ENCODE peak calls at places on chromosomes 13 and 19, in six cellular contexts. I, E, X, V, W and P are unnamed samples.

GRCh38 chr19:40936755-40937154 is 54.3 kb upstream of the CYP2B6 start:
- DNase-seq in I (no peak), V (no peak), W (no peak), X (no peak), E (no peak), P (no peak)

GRCh38 chr13:109454167-109454917 is 332.0 kb downstream of the IRS2 start:
- DNase-seq in X (no peak), I (no peak), E (no peak), V (no peak), W (no peak), P (peak)

GRCh38 chr19:40907968-40908735 is 26.1 kb upstream of the CYP2A7 start:
- DNase-seq in E (no peak), X (no peak), V (no peak), W (peak), I (peak), P (no peak)

GRCh38 chr19:18417250-18418033 is 1.8 kb upstream of the SSBP4 start:
- DNase-seq in E (peak), X (peak), W (no peak), V (peak), I (no peak), P (no peak)

GRCh38 chr19:23046743-23047142 is 43.8 kb upstream of the ZNF728 start:
- DNase-seq in V (no peak), W (no peak), E (no peak), I (no peak), X (no peak), P (no peak)

GRCh38 chr13:104823071-104823470 is 1712.4 kb downstream of the EFNB2 start:
- DNase-seq in W (no peak), X (no peak), I (no peak), E (no peak), V (no peak), P (no peak)

GRCh38 chr19:18300930-18301717 is 19.7 kb upstream of the JUND start:
- DNase-seq in W (no peak), E (peak), V (no peak), X (peak), I (no peak), P (no peak)

GRCh38 chr19:38317104-38317612 is 1.4 kb upstream of the YIF1B start:
- DNase-seq in X (no peak), W (no peak), I (no peak), V (no peak), E (no peak), P (no peak)

GRCh38 chr19:10173527-10173926 is 21.2 kb downstream of the DNMT1 start:
- DNase-seq in W (no peak), I (no peak), V (no peak), E (no peak), X (peak), P (no peak)

GRCh38 chr13:23796546-23796945 is 92.7 kb downstream of the MIPEP start:
- DNase-seq in X (no peak), W (no peak), V (no peak), E (no peak), I (no peak), P (no peak)

GRCh38 chr13:55534306-55534705 is 1606.4 kb upstream of the PRR20A start:
- DNase-seq in V (no peak), W (no peak), E (no peak), X (no peak), I (no peak), P (no peak)

GRCh38 chr19:55345818-55346724 is 6.4 kb downstream of the KMT5C start:
- DNase-seq in E (no peak), I (no peak), V (no peak), X (peak), W (no peak), P (no peak)

GRCh38 chr13:60047943-60048342 is 115.8 kb downstream of the DIAPH3 start:
- DNase-seq in I (no peak), E (peak), X (no peak), V (no peak), W (no peak), P (no peak)

GRCh38 chr19:29275266-29275665 is 62.3 kb upstream of the UQCRFS1 start:
- DNase-seq in X (no peak), V (no peak), E (no peak), I (no peak), W (no peak), P (no peak)

GRCh38 chr19:3161453-3161852 is 17.1 kb upstream of the S1PR4 start:
- DNase-seq in W (no peak), E (no peak), I (no peak), X (no peak), V (no peak), P (no peak)

GRCh38 chr19:41296323-41296935 is 13.5 kb upstream of the CCDC97 start:
- DNase-seq in E (no peak), X (no peak), I (no peak), W (no peak), V (no peak), P (no peak)

GRCh38 chr13:24254151-24254810 is 55.1 kb upstream of the C1QTNF9 start:
- DNase-seq in W (peak), X (no peak), E (no peak), I (no peak), V (no peak), P (no peak)

GRCh38 chr19:5814123-5814839 is 9.4 kb downstream of the NRTN start:
- DNase-seq in W (no peak), V (no peak), X (no peak), E (no peak), I (no peak), P (no peak)

GRCh38 chr19:15235796-15236195 is 3.5 kb upstream of the EPHX3 start:
- DNase-seq in W (no peak), X (no peak), V (no peak), E (no peak), I (no peak), P (no peak)

GRCh38 chr13:79593611-79594275 is 112.8 kb downstream of the NDFIP2 start:
- DNase-seq in I (no peak), X (no peak), E (no peak), W (no peak), V (no peak), P (no peak)

GRCh38 chr19:42048992-42049391 is 21.0 kb downstream of the GRIK5 start:
- DNase-seq in V (no peak), E (peak), X (peak), W (no peak), I (no peak), P (no peak)

GRCh38 chr13:103788061-103788652 is 721.9 kb upstream of the SLC10A2 start:
- DNase-seq in E (peak), V (no peak), I (no peak), W (no peak), X (no peak), P (no peak)

GRCh38 chr13:20825476-20825875 is 51.7 kb upstream of the EEF1AKMT1 start:
- DNase-seq in E (no peak), W (no peak), V (no peak), X (no peak), I (no peak), P (no peak)

GRCh38 chr13:100542546-100543156 is 45.9 kb downstream of the GGACT start:
- DNase-seq in W (no peak), I (no peak), E (peak), V (no peak), X (no peak), P (peak)

GRCh38 chr13:113209880-113210421 is 538 bp downstream of the CUL4A start:
- DNase-seq in X (peak), E (peak), I (peak), V (peak), W (peak), P (no peak)

GRCh38 chr19:14400913-14401312 is 18.2 kb downstream of the DDX39A start:
- DNase-seq in I (no peak), E (peak), X (no peak), W (no peak), V (no peak), P (no peak)

GRCh38 chr13:22114630-22115311 is 443.9 kb downstream of the FGF9 start:
- DNase-seq in V (no peak), W (no peak), I (no peak), X (no peak), E (no peak), P (no peak)

GRCh38 chr13:40172878-40173277 is 493.6 kb downstream of the FOXO1 start:
- DNase-seq in W (no peak), V (no peak), X (no peak), E (no peak), I (no peak), P (no peak)

GRCh38 chr19:45638930-45639729 is at the start of gene EML2:
- DNase-seq in W (peak), I (peak), X (peak), V (peak), E (peak), P (no peak)

GRCh38 chr13:113559061-113559460 is 25.5 kb upstream of the TFDP1 start:
- DNase-seq in V (no peak), X (no peak), I (no peak), E (no peak), W (no peak), P (no peak)

GRCh38 chr13:111614613-111615012 is 294.2 kb downstream of the TEX29 start:
- DNase-seq in V (no peak), X (no peak), I (no peak), W (no peak), E (no peak), P (no peak)

GRCh38 chr19:13986348-13986904 is 19.7 kb downstream of the RFX1 start:
- DNase-seq in W (peak), I (peak), V (no peak), E (peak), X (no peak), P (no peak)

GRCh38 chr19:39846176-39846677 is at the start of gene FBL:
- DNase-seq in X (peak), V (peak), W (peak), I (peak), E (peak), P (peak)

GRCh38 chr13:41944229-41944628 is 16.7 kb downstream of the VWA8 start:
- DNase-seq in E (no peak), W (no peak), I (no peak), X (no peak), V (no peak), P (no peak)

GRCh38 chr19:49340069-49340864 is 5.1 kb downstream of the CD37 start:
- DNase-seq in X (peak), W (no peak), E (no peak), V (no peak), I (no peak), P (no peak)